ENCODE peak calls at places on chromosome 20, in four cellular contexts. N is endothelial cell of umbilical vein, S is NCI-H82, O is osteocyte. X is an unnamed sample.

GRCh38 chr20:31862157-31862470 is 8.2 kb downstream of the DUSP15 start:
- DNase-seq in O (no peak), N (no peak), S (no peak), X (no peak)

GRCh38 chr20:33318096-33318429 is 35.0 kb downstream of the BPIFB1 start:
- DNase-seq in S (no peak), O (no peak), N (no peak), X (peak; percentile 20)

GRCh38 chr20:13436530-13436929 is 202.2 kb downstream of the TASP1 start:
- DNase-seq in S (peak; percentile 63), N (no peak), O (no peak), X (peak; percentile 17)

GRCh38 chr20:49560186-49560585 is 7.8 kb downstream of the PTGIS start:
- DNase-seq in S (no peak), O (no peak), N (no peak), X (no peak)

GRCh38 chr20:47725248-47725973 is 59.9 kb downstream of the SULF2 start:
- DNase-seq in N (peak; percentile 90), S (peak; percentile 94), O (peak; percentile 89), X (peak; percentile 84)

GRCh38 chr20:32749914-32750637 is 6.8 kb upstream of the COMMD7 start:
- DNase-seq in S (peak; percentile 21), N (no peak), O (no peak), X (no peak)

GRCh38 chr20:37349517-37350491 is 3.9 kb downstream of the SRC start:
- DNase-seq in S (no peak), O (no peak), N (no peak), X (no peak)

GRCh38 chr20:60073086-60073485 is 114.9 kb downstream of the CDH26 start:
- DNase-seq in O (no peak), S (no peak), N (no peak), X (no peak)

GRCh38 chr20:56433880-56434255 is 21.8 kb downstream of the CASS4 start:
- DNase-seq in O (no peak), S (no peak), N (no peak), X (no peak)

GRCh38 chr20:40956503-40956902 is 72.1 kb upstream of the TOP1 start:
- DNase-seq in S (no peak), O (peak; percentile 42), N (no peak), X (no peak)

GRCh38 chr20:51594999-51595532 is 52.5 kb upstream of the NFATC2 start:
- DNase-seq in S (peak; percentile 94), N (peak; percentile 94), O (peak; percentile 92), X (peak; percentile 78)

GRCh38 chr20:12414446-12415274 is 497.0 kb downstream of the BTBD3 start:
- DNase-seq in S (peak; percentile 69), O (no peak), N (no peak), X (no peak)

GRCh38 chr20:62860924-62861691 is 514 bp downstream of the TCFL5 start:
- DNase-seq in N (no peak), O (no peak), S (peak; percentile 44), X (no peak)

GRCh38 chr20:58246346-58246745 is 17.9 kb upstream of the ANKRD60 start:
- DNase-seq in S (peak; percentile 28), N (peak; percentile 15), O (peak; percentile 75), X (peak; percentile 27)

GRCh38 chr20:53763707-53764415 is 170.2 kb upstream of the ZNF217 start:
- DNase-seq in S (no peak), N (peak; percentile 46), O (no peak), X (no peak)

GRCh38 chr20:16542477-16542876 is 30.8 kb downstream of the KIF16B start:
- DNase-seq in S (no peak), N (no peak), O (no peak), X (no peak)

GRCh38 chr20:51480507-51481270 is 61.8 kb downstream of the NFATC2 start:
- DNase-seq in N (no peak), O (no peak), S (no peak), X (no peak)

GRCh38 chr20:32356935-32357868 is 929 bp upstream of the ASXL1 start:
- DNase-seq in O (no peak), N (peak; percentile 16), S (peak; percentile 70), X (peak; percentile 15)

GRCh38 chr20:52209154-52209571 is 17.6 kb upstream of the ZFP64 start:
- DNase-seq in S (no peak), O (no peak), N (no peak), X (no peak)